ENCODE peak calls at places on chromosome 4, in five cellular contexts. One of them, this sample, is unnamed.

GRCh38 chr4:3675251-3676115 is 90.7 kb upstream of the ADRA2C start:
- DNase-seq in testis: no peak
- DNase-seq in OCI-LY7: peak; percentile 25
- DNase-seq in breast epithelium: no peak
- DNase-seq in WERI-Rb-1: no peak
- DNase-seq in this sample: no peak

GRCh38 chr4:17469931-17470674 is 41.8 kb downstream of the QDPR start:
- DNase-seq in WERI-Rb-1: no peak
- DNase-seq in OCI-LY7: no peak
- DNase-seq in breast epithelium: no peak
- DNase-seq in testis: no peak
- DNase-seq in this sample: no peak

GRCh38 chr4:103400405-103400804 is 202.3 kb upstream of the CENPE start:
- DNase-seq in OCI-LY7: no peak
- DNase-seq in WERI-Rb-1: no peak
- DNase-seq in testis: no peak
- DNase-seq in breast epithelium: no peak
- DNase-seq in this sample: no peak

GRCh38 chr4:83830138-83830537 is 294.2 kb downstream of the GPAT3 start:
- DNase-seq in testis: no peak
- DNase-seq in breast epithelium: no peak
- DNase-seq in WERI-Rb-1: no peak
- DNase-seq in OCI-LY7: no peak
- DNase-seq in this sample: no peak

GRCh38 chr4:13543648-13544555 is at the start of gene NKX3-2:
- DNase-seq in testis: no peak
- DNase-seq in OCI-LY7: no peak
- DNase-seq in WERI-Rb-1: no peak
- DNase-seq in breast epithelium: no peak
- DNase-seq in this sample: no peak

GRCh38 chr4:47913328-47913727 is 1.1 kb downstream of the NFXL1 start:
- DNase-seq in OCI-LY7: peak; percentile 10
- DNase-seq in WERI-Rb-1: no peak
- DNase-seq in breast epithelium: no peak
- DNase-seq in testis: no peak
- DNase-seq in this sample: no peak

GRCh38 chr4:90816754-90817153 is 689.6 kb downstream of the CCSER1 start:
- DNase-seq in WERI-Rb-1: no peak
- DNase-seq in testis: no peak
- DNase-seq in breast epithelium: no peak
- DNase-seq in OCI-LY7: no peak
- DNase-seq in this sample: no peak

GRCh38 chr4:182231080-182231479 is 12.1 kb upstream of the TENM3 start:
- DNase-seq in WERI-Rb-1: no peak
- DNase-seq in breast epithelium: no peak
- DNase-seq in testis: no peak
- DNase-seq in OCI-LY7: no peak
- DNase-seq in this sample: no peak

GRCh38 chr4:4311193-4311592 is 21.1 kb downstream of the ZBTB49 start:
- DNase-seq in WERI-Rb-1: no peak
- DNase-seq in OCI-LY7: no peak
- DNase-seq in testis: no peak
- DNase-seq in breast epithelium: no peak
- DNase-seq in this sample: no peak

GRCh38 chr4:56657128-56657527 is 24.0 kb downstream of the HOPX start:
- DNase-seq in breast epithelium: no peak
- DNase-seq in OCI-LY7: no peak
- DNase-seq in testis: no peak
- DNase-seq in WERI-Rb-1: no peak
- DNase-seq in this sample: no peak

GRCh38 chr4:128163177-128164117 is 102.3 kb downstream of the LARP1B start:
- DNase-seq in breast epithelium: no peak
- DNase-seq in WERI-Rb-1: no peak
- DNase-seq in OCI-LY7: no peak
- DNase-seq in testis: no peak
- DNase-seq in this sample: no peak

GRCh38 chr4:104763554-104764210 is 269.0 kb upstream of the CXXC4 start:
- DNase-seq in WERI-Rb-1: no peak
- DNase-seq in OCI-LY7: no peak
- DNase-seq in testis: no peak
- DNase-seq in breast epithelium: no peak
- DNase-seq in this sample: no peak

GRCh38 chr4:184900184-184900583 is 74.4 kb upstream of the ACSL1 start:
- DNase-seq in WERI-Rb-1: no peak
- DNase-seq in testis: no peak
- DNase-seq in OCI-LY7: no peak
- DNase-seq in breast epithelium: no peak
- DNase-seq in this sample: no peak

GRCh38 chr4:180832086-180832485 is 1411.1 kb upstream of the TENM3 start:
- DNase-seq in testis: no peak
- DNase-seq in WERI-Rb-1: peak; percentile 21
- DNase-seq in OCI-LY7: peak; percentile 28
- DNase-seq in breast epithelium: no peak
- DNase-seq in this sample: no peak

GRCh38 chr4:144583658-144584057 is 62.3 kb upstream of the HHIP start:
- DNase-seq in breast epithelium: no peak
- DNase-seq in WERI-Rb-1: no peak
- DNase-seq in testis: no peak
- DNase-seq in OCI-LY7: no peak
- DNase-seq in this sample: no peak

GRCh38 chr4:89821612-89822011 is 15.3 kb downstream of the SNCA start:
- DNase-seq in breast epithelium: no peak
- DNase-seq in WERI-Rb-1: no peak
- DNase-seq in OCI-LY7: no peak
- DNase-seq in testis: no peak
- DNase-seq in this sample: no peak

GRCh38 chr4:157128395-157128794 is 52.4 kb downstream of the GLRB start:
- DNase-seq in breast epithelium: no peak
- DNase-seq in WERI-Rb-1: peak; percentile 20
- DNase-seq in testis: peak; percentile 26
- DNase-seq in OCI-LY7: no peak
- DNase-seq in this sample: no peak

GRCh38 chr4:11070813-11071212 is 357.9 kb downstream of the HS3ST1 start:
- DNase-seq in breast epithelium: no peak
- DNase-seq in WERI-Rb-1: no peak
- DNase-seq in testis: no peak
- DNase-seq in OCI-LY7: no peak
- DNase-seq in this sample: no peak

GRCh38 chr4:185865901-185866328 is 53.9 kb upstream of the SORBS2 start:
- DNase-seq in WERI-Rb-1: no peak
- DNase-seq in breast epithelium: peak; percentile 34
- DNase-seq in OCI-LY7: no peak
- DNase-seq in testis: no peak
- DNase-seq in this sample: peak; percentile 60

GRCh38 chr4:88751258-88752075 is 53.8 kb upstream of the NAP1L5 start:
- DNase-seq in OCI-LY7: no peak
- DNase-seq in breast epithelium: no peak
- DNase-seq in testis: no peak
- DNase-seq in WERI-Rb-1: no peak
- DNase-seq in this sample: no peak

GRCh38 chr4:21856754-21857153 is 91.8 kb downstream of the KCNIP4 start:
- DNase-seq in OCI-LY7: no peak
- DNase-seq in testis: no peak
- DNase-seq in breast epithelium: no peak
- DNase-seq in WERI-Rb-1: no peak
- DNase-seq in this sample: no peak

GRCh38 chr4:139768366-139768765 is 102.7 kb downstream of the MGST2 start:
- DNase-seq in OCI-LY7: no peak
- DNase-seq in WERI-Rb-1: no peak
- DNase-seq in testis: no peak
- DNase-seq in breast epithelium: no peak
- DNase-seq in this sample: no peak

GRCh38 chr4:153465583-153465921 is 608 bp upstream of the TMEM131L start:
- DNase-seq in WERI-Rb-1: no peak
- DNase-seq in breast epithelium: peak; percentile 45
- DNase-seq in OCI-LY7: peak; percentile 85
- DNase-seq in testis: peak; percentile 62
- DNase-seq in this sample: peak; percentile 41

GRCh38 chr4:21451032-21451431 is 497.5 kb downstream of the KCNIP4 start:
- DNase-seq in OCI-LY7: no peak
- DNase-seq in breast epithelium: no peak
- DNase-seq in testis: no peak
- DNase-seq in WERI-Rb-1: no peak
- DNase-seq in this sample: no peak

GRCh38 chr4:170529760-170530440 is 440.1 kb upstream of the AADAT start:
- DNase-seq in WERI-Rb-1: no peak
- DNase-seq in breast epithelium: no peak
- DNase-seq in testis: no peak
- DNase-seq in OCI-LY7: no peak
- DNase-seq in this sample: no peak

GRCh38 chr4:108483077-108483476 is 137.3 kb upstream of the RPL34 start:
- DNase-seq in breast epithelium: no peak
- DNase-seq in WERI-Rb-1: no peak
- DNase-seq in testis: no peak
- DNase-seq in OCI-LY7: no peak
- DNase-seq in this sample: no peak

GRCh38 chr4:149630079-149630478 is 185.6 kb downstream of the IQCM start:
- DNase-seq in WERI-Rb-1: no peak
- DNase-seq in testis: no peak
- DNase-seq in OCI-LY7: no peak
- DNase-seq in breast epithelium: no peak
- DNase-seq in this sample: no peak

GRCh38 chr4:76374744-76375143 is 46.2 kb downstream of the CCDC158 start:
- DNase-seq in OCI-LY7: no peak
- DNase-seq in WERI-Rb-1: no peak
- DNase-seq in testis: no peak
- DNase-seq in breast epithelium: no peak
- DNase-seq in this sample: no peak

GRCh38 chr4:110119880-110120279 is 78.5 kb downstream of the ELOVL6 start:
- DNase-seq in OCI-LY7: no peak
- DNase-seq in testis: no peak
- DNase-seq in breast epithelium: no peak
- DNase-seq in WERI-Rb-1: no peak
- DNase-seq in this sample: no peak

GRCh38 chr4:178136736-178137345 is 694.6 kb upstream of the AGA start:
- DNase-seq in WERI-Rb-1: no peak
- DNase-seq in OCI-LY7: no peak
- DNase-seq in breast epithelium: no peak
- DNase-seq in testis: no peak
- DNase-seq in this sample: no peak

GRCh38 chr4:105548483-105548882 is 3.9 kb upstream of the ARHGEF38 start:
- DNase-seq in breast epithelium: no peak
- DNase-seq in testis: no peak
- DNase-seq in WERI-Rb-1: no peak
- DNase-seq in OCI-LY7: no peak
- DNase-seq in this sample: no peak

GRCh38 chr4:48047421-48047844 is 30.9 kb downstream of the NIPAL1 start:
- DNase-seq in WERI-Rb-1: no peak
- DNase-seq in testis: no peak
- DNase-seq in breast epithelium: no peak
- DNase-seq in OCI-LY7: peak; percentile 90
- DNase-seq in this sample: peak; percentile 34

GRCh38 chr4:5750052-5750950 is 39.3 kb downstream of the EVC start:
- DNase-seq in WERI-Rb-1: no peak
- DNase-seq in OCI-LY7: no peak
- DNase-seq in breast epithelium: no peak
- DNase-seq in testis: no peak
- DNase-seq in this sample: no peak

GRCh38 chr4:77344784-77345183 is 187.8 kb downstream of the CCNG2 start:
- DNase-seq in testis: no peak
- DNase-seq in WERI-Rb-1: no peak
- DNase-seq in OCI-LY7: no peak
- DNase-seq in breast epithelium: no peak
- DNase-seq in this sample: no peak

DNA sequence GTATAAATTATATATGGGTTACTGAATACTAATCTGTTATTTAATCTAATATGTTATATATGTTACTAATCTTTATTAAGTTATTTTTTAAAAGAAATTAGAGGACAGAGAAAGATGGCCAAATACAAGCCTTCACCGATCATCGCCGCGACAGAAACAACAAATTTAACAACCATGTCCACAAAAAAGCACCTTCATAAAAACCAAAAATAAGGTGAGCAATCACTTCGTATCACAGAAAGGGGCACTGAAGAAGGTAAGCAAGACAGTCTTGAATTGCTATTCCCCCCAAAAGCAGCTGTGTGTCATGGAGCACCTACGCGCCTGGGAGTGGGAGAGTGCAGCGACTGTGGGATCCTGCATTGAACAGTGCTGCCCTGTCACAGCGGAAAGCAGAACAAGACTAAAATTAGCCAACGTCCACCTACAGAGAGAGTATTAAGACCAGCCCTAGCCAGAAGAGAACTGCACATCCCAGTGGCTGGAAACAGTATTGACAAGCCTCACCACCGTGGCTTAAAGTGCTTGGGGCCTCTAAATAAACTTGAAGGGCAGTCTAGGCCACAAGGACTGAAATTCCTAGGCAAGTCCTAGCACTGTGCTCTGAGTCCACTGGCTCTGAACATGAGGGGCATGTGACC is 38.5 kb downstream of the LRBA start:
- DNase-seq in testis: no peak
- DNase-seq in breast epithelium: no peak
- DNase-seq in WERI-Rb-1: no peak
- DNase-seq in OCI-LY7: no peak
- DNase-seq in this sample: no peak
- TF ChIP-seq CTCF in testis: no peak
- TF ChIP-seq CTCF in breast epithelium: no peak
- TF ChIP-seq CTCF in WERI-Rb-1: peak; percentile 24
- TF ChIP-seq CTCF in OCI-LY7: peak; percentile 27
- TF ChIP-seq CTCF in this sample: no peak

GRCh38 chr4:92303621-92304027 is at the start of gene GRID2:
- DNase-seq in OCI-LY7: no peak
- DNase-seq in WERI-Rb-1: peak; percentile 54
- DNase-seq in testis: peak; percentile 23
- DNase-seq in breast epithelium: no peak
- DNase-seq in this sample: no peak
- TF ChIP-seq CTCF in OCI-LY7: no peak
- TF ChIP-seq CTCF in WERI-Rb-1: peak; percentile 25
- TF ChIP-seq CTCF in testis: no peak
- TF ChIP-seq CTCF in breast epithelium: no peak
- TF ChIP-seq CTCF in this sample: no peak

DNA sequence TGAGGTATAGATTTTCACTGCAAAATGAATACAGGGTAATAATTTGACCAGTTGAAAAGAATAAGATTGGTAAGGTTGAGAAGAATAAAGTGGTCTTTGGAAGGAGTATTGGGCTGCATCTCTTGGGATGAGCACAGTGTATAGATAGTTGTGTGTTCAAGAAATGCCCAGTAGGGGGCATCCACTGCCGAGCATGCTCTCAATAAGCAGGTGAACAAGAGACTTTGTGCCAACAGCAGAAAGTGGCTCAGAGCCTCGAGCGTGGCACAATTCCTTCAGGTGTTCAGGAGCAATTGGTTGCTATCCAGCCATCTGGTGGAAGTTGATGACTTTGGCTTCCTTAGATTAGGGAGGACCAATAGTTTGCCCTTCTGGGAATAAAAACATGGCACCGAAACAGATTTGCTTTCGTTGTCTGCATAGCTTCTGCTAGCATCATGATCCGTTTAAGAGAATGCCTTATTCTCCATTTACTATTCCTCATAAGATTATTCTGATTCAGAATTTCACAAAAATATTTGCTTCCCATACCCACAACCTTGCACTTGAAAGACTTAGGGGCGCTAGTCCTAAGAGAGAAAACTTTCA is 258.1 kb upstream of the NEIL3 start:
- DNase-seq in OCI-LY7: peak; percentile 51
- DNase-seq in WERI-Rb-1: peak; percentile 66
- DNase-seq in breast epithelium: no peak
- DNase-seq in testis: peak; percentile 68
- DNase-seq in this sample: no peak
- TF ChIP-seq CTCF in OCI-LY7: peak; percentile 79
- TF ChIP-seq CTCF in WERI-Rb-1: peak; percentile 80
- TF ChIP-seq CTCF in breast epithelium: no peak
- TF ChIP-seq CTCF in testis: peak; percentile 31
- TF ChIP-seq CTCF in this sample: no peak

GRCh38 chr4:53804719-53805118 is 213.4 kb upstream of the LNX1 start:
- DNase-seq in testis: peak; percentile 36
- DNase-seq in WERI-Rb-1: peak; percentile 8
- DNase-seq in breast epithelium: no peak
- DNase-seq in OCI-LY7: peak; percentile 78
- DNase-seq in this sample: peak; percentile 67
- TF ChIP-seq CTCF in testis: no peak
- TF ChIP-seq CTCF in WERI-Rb-1: peak; percentile 24
- TF ChIP-seq CTCF in breast epithelium: no peak
- TF ChIP-seq CTCF in OCI-LY7: peak; percentile 89
- TF ChIP-seq CTCF in this sample: peak; percentile 32